ENCODE peak calls at places on chromosome 13, in six cellular contexts. N, E, M, K, D and G are unnamed samples.

GRCh38 chr13:26254583-26255102 is 714 bp downstream of the CDK8 start:
- DNase-seq in E (peak; percentile 87), M (peak; percentile 18), D (peak; percentile 40), N (peak; percentile 36), K (peak; percentile 31), G (peak; percentile 35)

GRCh38 chr13:74450976-74451375 is 316.8 kb upstream of the KLF12 start:
- DNase-seq in E (no peak), M (no peak), N (no peak), D (peak; percentile 65), K (no peak), G (no peak)

GRCh38 chr13:71864094-71864980 is 2.7 kb downstream of the DACH1 start:
- DNase-seq in N (no peak), E (peak; percentile 77), K (no peak), D (no peak), M (peak; percentile 2), G (peak; percentile 33)

GRCh38 chr13:71831716-71832115 is 35.3 kb downstream of the DACH1 start:
- DNase-seq in D (no peak), E (no peak), K (no peak), M (no peak), N (no peak), G (no peak)

GRCh38 chr13:41458187-41458938 is 1.0 kb downstream of the RGCC start:
- DNase-seq in K (peak; percentile 30), M (peak; percentile 12), N (no peak), D (no peak), E (peak; percentile 80), G (no peak)

GRCh38 chr13:63279136-63279535 is 1863.5 kb upstream of the PCDH20 start:
- DNase-seq in M (no peak), N (no peak), E (no peak), D (no peak), K (no peak), G (no peak)

GRCh38 chr13:22848539-22849052 is 332.2 kb upstream of the SGCG start:
- DNase-seq in E (no peak), N (no peak), D (no peak), M (no peak), K (no peak), G (no peak)

GRCh38 chr13:102261809-102262208 is 140.0 kb downstream of the FGF14 start:
- DNase-seq in K (no peak), M (no peak), E (no peak), D (no peak), N (no peak), G (no peak)

GRCh38 chr13:98576215-98576945 is 527 bp downstream of the STK24 start:
- DNase-seq in E (peak; percentile 87), N (peak; percentile 59), M (no peak), K (peak; percentile 34), D (peak; percentile 22), G (peak; percentile 49)

DNA sequence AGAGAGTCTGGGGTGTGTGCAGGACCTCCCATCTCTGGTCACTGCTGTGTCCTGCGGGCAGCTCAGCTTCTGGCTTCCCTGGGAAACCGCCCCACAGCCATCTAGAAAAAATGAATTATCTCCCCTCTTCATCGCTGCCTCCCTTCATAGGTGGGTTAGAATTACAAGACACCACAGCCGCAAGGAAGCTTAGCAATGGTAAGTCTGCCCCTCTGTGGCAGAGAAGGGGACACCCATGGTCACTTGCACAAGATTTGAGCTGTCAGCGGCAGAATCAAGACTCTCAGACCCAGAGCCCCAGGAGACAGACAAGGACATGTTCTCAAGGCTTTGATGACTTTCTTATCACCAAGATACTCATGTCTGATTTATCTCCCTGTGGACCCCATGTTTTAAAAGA is 110.8 kb upstream of the PABPC3 start:
- DNase-seq in K (no peak), N (no peak), M (no peak), D (no peak), E (no peak), G (no peak)
- TF ChIP-seq CTCF in K (no peak), N (no peak), M (no peak), D (no peak), E (no peak), G (peak; percentile 30)

DNA sequence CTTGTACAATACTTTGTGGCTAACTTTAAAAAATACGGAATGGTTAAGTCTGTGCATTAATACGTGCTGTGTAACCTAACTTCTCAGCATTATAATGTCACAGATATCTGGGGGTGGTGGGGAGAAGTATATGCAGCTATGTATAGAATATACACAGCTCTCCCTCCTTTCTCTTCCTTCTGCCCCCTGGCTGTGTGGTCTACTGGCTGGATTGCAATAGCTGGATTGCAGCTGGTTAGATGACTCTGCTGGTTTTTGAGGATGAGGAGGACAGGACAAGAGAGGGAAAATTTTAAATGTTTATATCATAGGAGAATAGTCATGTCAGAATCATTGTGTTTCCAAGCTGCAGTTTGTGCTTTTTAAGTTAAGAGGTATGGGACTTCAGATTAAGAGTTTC is 9.7 kb downstream of the RNASEH2B start:
- DNase-seq in K (no peak), D (no peak), M (no peak), E (no peak), N (no peak), G (no peak)
- TF ChIP-seq CTCF in K (no peak), D (no peak), M (no peak), E (no peak), N (no peak), G (no peak)

GRCh38 chr13:110388141-110388943 is 81.3 kb downstream of the COL4A2 start:
- DNase-seq in N (no peak), E (no peak), K (no peak), D (peak; percentile 87), M (no peak), G (no peak)
- TF ChIP-seq CTCF in N (no peak), E (no peak), K (no peak), D (no peak), M (no peak), G (no peak)

DNA sequence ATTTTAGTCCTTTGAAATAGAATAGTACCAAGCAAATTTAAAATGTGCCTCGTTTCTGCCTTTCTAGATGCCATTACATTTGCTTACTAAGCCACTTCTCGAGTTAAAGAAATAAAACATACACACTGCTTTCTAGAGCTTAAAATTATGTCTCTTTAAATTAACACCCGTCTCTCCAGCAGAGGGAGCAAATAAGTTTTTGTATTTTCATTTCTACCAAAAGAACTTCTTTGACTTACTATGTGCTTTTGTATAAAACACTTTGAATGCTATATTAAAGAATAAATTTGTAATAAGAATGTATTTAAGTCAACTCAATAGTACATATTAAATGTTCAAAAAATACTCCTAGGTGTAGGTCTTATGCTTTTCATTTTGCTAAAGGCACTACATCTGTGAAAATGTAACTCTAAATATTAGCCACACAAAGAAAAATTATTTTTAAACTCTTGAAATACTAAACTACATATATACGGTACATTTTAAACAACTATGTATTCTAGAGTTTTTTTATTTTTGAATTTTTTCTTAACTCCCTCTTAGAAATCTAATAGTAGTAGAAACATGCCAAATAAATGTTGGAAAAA is 269.3 kb upstream of the MIR17HG start:
- DNase-seq in N (no peak), M (no peak), D (no peak), E (no peak), K (no peak), G (no peak)
- TF ChIP-seq CTCF in N (peak; percentile 47), M (no peak), D (no peak), E (no peak), K (no peak), G (peak; percentile 64)

GRCh38 chr13:76019421-76020044 is 383.4 kb downstream of the LMO7 start:
- DNase-seq in E (no peak), K (no peak), M (no peak), D (no peak), N (no peak), G (peak; percentile 21)
- TF ChIP-seq CTCF in E (no peak), K (no peak), M (no peak), D (no peak), N (no peak), G (peak; percentile 57)

DNA sequence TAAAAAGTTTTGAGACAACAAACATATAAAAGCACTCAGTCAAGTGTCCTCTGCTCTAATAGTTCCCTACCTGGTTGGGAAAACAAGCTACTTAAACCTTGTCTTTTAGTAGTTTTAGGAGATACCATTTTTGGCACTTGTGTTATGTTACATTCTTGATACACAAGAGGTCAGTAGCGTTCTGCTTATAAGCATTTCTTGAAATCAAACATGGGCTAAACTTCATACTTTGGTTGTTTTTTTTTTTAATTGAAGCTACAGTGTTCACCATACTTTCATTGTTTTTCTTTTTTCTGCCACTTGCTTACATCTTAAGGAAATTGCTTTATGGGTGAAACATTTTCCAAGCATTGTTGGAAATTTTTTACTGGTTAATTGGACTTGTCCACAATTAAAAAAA is 12.9 kb downstream of the NHLRC3 start:
- DNase-seq in K (no peak), D (peak; percentile 55), M (no peak), N (peak; percentile 12), E (no peak), G (no peak)
- TF ChIP-seq CTCF in K (no peak), D (peak; percentile 56), M (peak; percentile 12), N (peak; percentile 53), E (peak; percentile 24), G (peak; percentile 63)